ENCODE peak calls at places on chromosome 21, in seven cellular contexts. P is NCI-H2081; I is fibroblast of lung; L is activated CD8-positive, alpha-beta memory T cell treated with anti-CD3 and anti-CD28 coated beads for 48 hours; N is WTC11; T is cardiac fibroblast; J is H9. O is an unnamed sample.

GRCh38 chr21:34996304-34997081 is 52.6 kb downstream of the RUNX1 start:
- DNase-seq in J (no peak), I (peak), L (no peak), P (no peak), T (peak), N (no peak), O (no peak)

GRCh38 chr21:39837861-39838359 is 29.3 kb upstream of the PCP4 start:
- DNase-seq in P (no peak), I (no peak), T (no peak), N (no peak), J (no peak), L (no peak), O (no peak)

GRCh38 chr21:46091118-46091517 is 6.8 kb upstream of the COL6A2 start:
- DNase-seq in P (no peak), L (no peak), N (no peak), J (no peak), T (no peak), I (no peak), O (no peak)

GRCh38 chr21:18521204-18521603 is 117.6 kb upstream of the TMPRSS15 start:
- DNase-seq in P (no peak), J (no peak), L (no peak), T (no peak), I (no peak), N (no peak), O (no peak)

GRCh38 chr21:37294674-37295073 is 27.5 kb upstream of the VPS26C start:
- DNase-seq in P (no peak), I (no peak), T (no peak), N (no peak), J (no peak), L (no peak), O (no peak)

GRCh38 chr21:31892686-31893085 is 19.9 kb downstream of the HUNK start:
- DNase-seq in L (no peak), I (no peak), N (peak), J (peak), T (no peak), P (no peak), O (no peak)

GRCh38 chr21:32520885-32521735 is 64.2 kb downstream of the TCP10L start:
- DNase-seq in T (peak), J (no peak), N (no peak), P (no peak), L (no peak), I (peak), O (peak)

GRCh38 chr21:46634427-46634826 is 1.0 kb upstream of the PRMT2 start:
- DNase-seq in J (no peak), L (no peak), P (no peak), I (no peak), N (no peak), T (no peak), O (no peak)

GRCh38 chr21:32015740-32016139 is 142.9 kb downstream of the HUNK start:
- DNase-seq in P (no peak), I (no peak), J (no peak), N (no peak), L (no peak), T (no peak), O (no peak)

GRCh38 chr21:39660596-39660995 is 47.9 kb downstream of the B3GALT5 start:
- DNase-seq in I (peak), P (no peak), T (peak), L (no peak), J (no peak), N (no peak), O (peak)

GRCh38 chr21:44887807-44888580 is 14.5 kb upstream of the PTTG1IP start:
- DNase-seq in T (no peak), N (no peak), P (no peak), L (no peak), I (no peak), J (no peak), O (no peak)

GRCh38 chr21:46172863-46173528 is 11.3 kb downstream of the SPATC1L start:
- DNase-seq in P (no peak), I (no peak), N (no peak), T (no peak), J (no peak), L (no peak), O (no peak)

GRCh38 chr21:16302851-16303282 is 573.1 kb downstream of the USP25 start:
- DNase-seq in J (no peak), L (no peak), P (no peak), T (peak), I (peak), N (no peak), O (no peak)

GRCh38 chr21:35014302-35015044 is 34.6 kb downstream of the RUNX1 start:
- DNase-seq in I (no peak), T (no peak), L (no peak), N (no peak), J (no peak), P (no peak), O (no peak)

O was measured in NCI-H146.